ENCODE peak calls at places on chromosome 2, in eight cellular contexts. Q, V, F, P, N, G, J and R are unnamed samples.

GRCh38 chr2:60998628-60999545 is 18.6 kb upstream of the PEX13 start:
- DNase-seq in Q (no peak), V (no peak), F (no peak), P (no peak), N (no peak), G (peak), J (no peak), R (no peak)

GRCh38 chr2:231386446-231386845 is 9.1 kb upstream of the B3GNT7 start:
- DNase-seq in Q (no peak), V (no peak), F (no peak), P (peak), N (no peak), G (no peak), J (no peak), R (no peak)

GRCh38 chr2:25470792-25471191 is 129.1 kb upstream of the DNMT3A start:
- DNase-seq in Q (no peak), V (no peak), F (no peak), P (no peak), N (no peak), G (no peak), J (no peak), R (no peak)

GRCh38 chr2:56444339-56444738 is 260.5 kb downstream of the CCDC85A start:
- DNase-seq in Q (no peak), V (no peak), F (no peak), P (no peak), N (peak), G (no peak), J (no peak), R (no peak)

GRCh38 chr2:74702001-74702715 is 48.1 kb downstream of the SEMA4F start:
- DNase-seq in Q (no peak), V (no peak), F (no peak), P (no peak), N (no peak), G (no peak), J (no peak), R (no peak)

GRCh38 chr2:222298311-222299150 is at the start of gene PAX3:
- DNase-seq in Q (no peak), V (no peak), F (peak), P (peak), N (no peak), G (no peak), J (no peak), R (no peak)

GRCh38 chr2:2866459-2866858 is 511.2 kb downstream of the EIPR1 start:
- DNase-seq in Q (no peak), V (no peak), F (no peak), P (no peak), N (no peak), G (no peak), J (no peak), R (no peak)

GRCh38 chr2:23628926-23629325 is 243.9 kb downstream of the KLHL29 start:
- DNase-seq in Q (no peak), V (no peak), F (no peak), P (no peak), N (no peak), G (no peak), J (no peak), R (no peak)

GRCh38 chr2:16102287-16102975 is 162.1 kb downstream of the MYCN start:
- DNase-seq in Q (no peak), V (no peak), F (no peak), P (no peak), N (no peak), G (no peak), J (no peak), R (no peak)

GRCh38 chr2:157684940-157685466 is 56.3 kb upstream of the ACVR1C start:
- DNase-seq in Q (no peak), V (no peak), F (no peak), P (no peak), N (no peak), G (no peak), J (no peak), R (no peak)

GRCh38 chr2:15527074-15527739 is 33.9 kb downstream of the NBAS start:
- DNase-seq in Q (no peak), V (no peak), F (peak), P (no peak), N (no peak), G (no peak), J (peak), R (no peak)

GRCh38 chr2:233011268-233012190 is 1.5 kb downstream of the NGEF start:
- DNase-seq in Q (no peak), V (no peak), F (peak), P (no peak), N (peak), G (no peak), J (no peak), R (no peak)

GRCh38 chr2:136796339-136796738 is 31.0 kb downstream of the THSD7B start:
- DNase-seq in Q (no peak), V (no peak), F (no peak), P (no peak), N (no peak), G (no peak), J (no peak), R (no peak)
- TF ChIP-seq CTCF in Q (no peak), V (no peak), F (peak), P (no peak), N (no peak), G (no peak), J (no peak), R (no peak)

GRCh38 chr2:104404546-104404945 is 449.4 kb upstream of the POU3F3 start:
- DNase-seq in Q (no peak), V (no peak), F (no peak), P (no peak), N (no peak), G (no peak), J (no peak), R (no peak)
- TF ChIP-seq CTCF in Q (no peak), V (no peak), F (no peak), P (no peak), N (no peak), G (no peak), J (no peak), R (no peak)

GRCh38 chr2:155663265-155663664 is 669.3 kb downstream of the NR4A2 start:
- DNase-seq in Q (no peak), V (no peak), F (no peak), P (no peak), N (no peak), G (no peak), J (no peak), R (no peak)
- TF ChIP-seq CTCF in Q (no peak), V (no peak), F (no peak), P (no peak), N (no peak), G (no peak), J (no peak), R (no peak)

DNA sequence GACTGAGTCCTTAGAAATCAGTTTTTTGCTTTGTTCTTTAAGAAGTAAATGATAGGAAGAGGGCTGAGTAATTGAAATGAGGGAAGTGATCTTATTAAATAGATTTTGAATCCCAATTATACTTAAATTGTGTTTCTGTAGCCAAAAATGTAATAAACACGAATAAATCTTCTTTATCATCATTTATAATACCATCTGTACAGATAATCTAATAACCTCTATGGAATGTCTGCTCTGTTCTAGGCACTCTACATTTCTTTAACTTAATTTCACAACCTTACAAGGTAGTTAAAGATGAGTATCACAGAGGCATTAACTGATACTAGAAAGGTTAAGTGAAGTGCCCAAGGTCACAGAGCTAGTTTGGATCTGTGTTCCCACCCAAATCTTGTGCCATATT is 14.3 kb upstream of the SCN2A start:
- DNase-seq in Q (no peak), V (no peak), F (no peak), P (no peak), N (no peak), G (no peak), J (no peak), R (no peak)
- TF ChIP-seq CTCF in Q (no peak), V (no peak), F (no peak), P (no peak), N (no peak), G (no peak), J (no peak), R (no peak)

GRCh38 chr2:66095820-66096219 is 339.1 kb upstream of the MEIS1 start:
- DNase-seq in Q (no peak), V (no peak), F (peak), P (no peak), N (no peak), G (no peak), J (no peak), R (no peak)
- TF ChIP-seq CTCF in Q (no peak), V (no peak), F (peak), P (no peak), N (no peak), G (no peak), J (no peak), R (no peak)

DNA sequence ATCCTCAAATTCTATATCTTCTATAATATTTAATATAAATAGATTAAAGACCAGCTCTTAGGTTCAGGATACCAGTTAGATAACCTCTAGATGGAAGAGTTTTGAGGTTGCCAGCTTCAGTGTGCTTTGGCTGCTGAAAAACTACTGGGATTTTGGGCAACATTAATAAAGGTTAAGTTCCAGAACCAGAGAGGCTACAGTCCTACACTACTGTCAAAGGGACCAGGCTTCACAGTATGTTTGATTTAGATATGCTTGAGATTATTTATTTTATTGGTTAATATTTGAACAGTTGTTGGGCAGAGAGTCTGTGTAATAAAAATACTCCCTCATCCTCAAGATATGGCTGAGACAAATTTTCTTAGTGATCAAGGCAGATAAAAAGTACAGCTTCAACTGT is 19.6 kb upstream of the TMEM17 start:
- DNase-seq in Q (no peak), V (no peak), F (no peak), P (no peak), N (no peak), G (no peak), J (no peak), R (no peak)
- TF ChIP-seq CTCF in Q (no peak), V (no peak), F (no peak), P (no peak), N (no peak), G (no peak), J (no peak), R (no peak)